ENCODE peak calls at places on chromosomes 1 and 21, in six cellular contexts. Z is trophoblast cell, F is psoas muscle, X is Caco-2, G is aorta, A is epithelial cell of esophagus. T is an unnamed sample.

GRCh38 chr1:182735343-182735742 is 51.0 kb upstream of the RGS8 start:
- DNase-seq in Z (no peak), F (no peak), X (no peak), G (no peak), A (no peak), T (no peak)

GRCh38 chr1:46309401-46310159 is 6.1 kb downstream of the UQCRH start:
- DNase-seq in Z (no peak), F (no peak), X (no peak), G (no peak), A (no peak), T (no peak)

GRCh38 chr1:230170610-230171009 is 103.6 kb downstream of the GALNT2 start:
- DNase-seq in Z (no peak), F (no peak), X (no peak), G (no peak), A (peak; percentile 9), T (no peak)

GRCh38 chr1:219517031-219517430 is 95.9 kb downstream of the ZC3H11B start:
- DNase-seq in Z (peak; percentile 93), F (no peak), X (no peak), G (no peak), A (peak; percentile 73), T (no peak)

GRCh38 chr1:17550684-17551584 is 11.4 kb downstream of the ARHGEF10L start:
- DNase-seq in Z (no peak), F (no peak), X (peak; percentile 42), G (no peak), A (no peak), T (no peak)

GRCh38 chr1:226945106-226945857 is 5.2 kb downstream of the COQ8A start:
- DNase-seq in Z (no peak), F (peak; percentile 83), X (peak; percentile 90), G (no peak), A (no peak), T (no peak)

GRCh38 chr1:103513720-103514119 is 11.8 kb upstream of the RNPC3 start:
- DNase-seq in Z (no peak), F (no peak), X (no peak), G (no peak), A (peak; percentile 20), T (no peak)

GRCh38 chr21:25571726-25572121 is 35.6 kb downstream of the MRPL39 start:
- DNase-seq in Z (no peak), F (no peak), X (no peak), G (no peak), A (no peak), T (no peak)

GRCh38 chr1:200240655-200241054 is 169.2 kb downstream of the ZNF281 start:
- DNase-seq in Z (no peak), F (no peak), X (no peak), G (no peak), A (no peak), T (no peak)

GRCh38 chr1:14924012-14924452 is 229.5 kb upstream of the TMEM51 start:
- DNase-seq in Z (peak; percentile 82), F (peak; percentile 79), X (peak; percentile 52), G (peak; percentile 81), A (peak; percentile 68), T (no peak)

GRCh38 chr1:39105061-39105840 is 79.1 kb downstream of the NDUFS5 start:
- DNase-seq in Z (peak; percentile 67), F (peak; percentile 88), X (peak; percentile 56), G (peak; percentile 86), A (peak; percentile 84), T (no peak)

GRCh38 chr21:43975469-43976098 is 36.5 kb upstream of the TRAPPC10 start:
- DNase-seq in Z (peak; percentile 83), F (peak; percentile 89), X (peak; percentile 83), G (peak; percentile 78), A (peak; percentile 74), T (no peak)
- H3K4me3 ChIP-seq in Z (no peak overlapping the region), F (no peak overlapping the region), X (no peak overlapping the region), G (no peak overlapping the region), A (no peak overlapping the region), T (no peak overlapping the region)

GRCh38 chr1:72282690-72283203 is 408 bp upstream of the NEGR1 start:
- DNase-seq in Z (peak; percentile 83), F (peak; percentile 92), X (peak; percentile 54), G (peak; percentile 93), A (peak; percentile 91), T (no peak)
- H3K4me3 ChIP-seq in Z (no peak overlapping the region), F (peak overlapping the region; percentile 81), X (peak overlapping the region; percentile 43), G (peak overlapping the region; percentile 37), A (peak overlapping the region; percentile 68), T (peak overlapping the region; percentile 67)

DNA sequence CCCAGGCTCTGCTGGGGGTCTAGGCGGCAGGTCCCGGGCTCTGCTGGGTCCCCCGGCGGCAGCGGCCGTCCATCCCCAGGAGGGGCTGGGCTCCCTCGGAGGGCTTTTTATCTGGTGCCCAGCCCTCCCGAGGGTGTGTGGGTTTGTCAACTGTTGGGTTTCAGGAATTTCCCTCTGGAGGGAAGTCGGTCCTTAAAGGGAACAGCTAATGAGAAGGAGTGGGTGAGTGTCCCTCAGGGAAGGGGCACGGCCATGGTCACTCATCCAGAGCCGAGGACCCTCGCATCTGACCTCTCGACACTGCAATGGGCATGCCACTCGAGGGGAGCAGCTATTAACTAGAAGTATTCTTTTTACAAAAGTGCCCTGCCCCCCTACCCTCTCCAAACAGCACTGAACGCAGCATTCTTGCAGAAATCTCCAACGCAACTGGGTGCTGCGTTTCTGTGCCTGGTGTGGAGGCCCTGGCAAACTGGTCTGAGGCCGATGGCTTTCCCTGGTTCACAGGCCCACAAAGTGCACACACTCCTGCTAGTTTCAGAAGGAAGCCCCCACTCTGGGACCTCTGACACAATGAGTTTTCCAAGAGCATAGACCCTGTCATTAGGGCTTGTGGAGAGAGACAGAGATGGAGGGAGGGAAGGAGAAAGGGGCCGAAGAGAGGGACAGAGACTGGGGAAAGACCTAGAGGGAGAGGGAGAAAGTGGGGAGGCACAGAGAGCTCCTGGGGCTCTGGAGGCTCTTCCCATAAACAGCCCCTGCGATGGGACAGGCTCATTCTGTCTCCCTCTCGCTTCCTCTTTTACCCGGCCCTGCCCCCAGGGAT is 1.0 kb upstream of the TSPEAR start:
- DNase-seq in Z (no peak), F (peak; percentile 9), X (no peak), G (no peak), A (no peak), T (peak; percentile 81)
- H3K4me3 ChIP-seq in Z (no peak overlapping the region), F (no peak overlapping the region), X (no peak overlapping the region), G (no peak overlapping the region), A (no peak overlapping the region), T (no peak overlapping the region)

DNA sequence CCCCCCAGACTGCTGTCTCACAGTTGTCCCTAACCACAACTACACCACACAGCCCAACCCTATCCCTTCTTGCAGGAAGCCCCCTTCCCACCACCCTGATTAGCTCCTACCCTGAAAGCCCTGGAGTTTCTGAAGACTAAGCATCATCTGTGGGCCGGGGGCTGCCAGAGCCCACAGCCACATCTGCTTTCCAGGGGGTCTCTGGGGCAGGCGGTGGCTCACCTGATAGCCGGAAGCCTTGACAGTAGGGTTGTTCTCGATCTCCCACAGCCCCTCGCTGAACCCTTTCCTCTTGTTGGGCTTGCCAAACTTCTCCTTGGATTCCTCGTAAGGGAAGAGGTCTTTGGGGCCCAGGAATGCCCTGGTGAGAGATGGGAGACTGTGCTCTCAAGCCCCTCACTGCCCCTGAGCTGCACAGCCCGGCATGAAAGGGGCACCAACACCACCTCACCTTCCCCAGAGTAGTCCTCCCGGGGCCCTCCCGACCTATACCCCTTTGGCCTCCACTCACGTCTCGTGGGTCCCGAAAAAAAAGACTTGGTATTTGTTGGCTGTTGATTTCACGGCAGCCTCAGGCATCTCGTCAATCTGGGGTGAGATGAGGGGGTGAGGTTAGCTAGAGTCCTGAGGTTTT is 4.0 kb upstream of the MRPL24 start:
- DNase-seq in Z (no peak), F (no peak), X (no peak), G (no peak), A (no peak), T (no peak)
- H3K4me3 ChIP-seq in Z (no peak overlapping the region), F (no peak overlapping the region), X (no peak overlapping the region), G (no peak overlapping the region), A (no peak overlapping the region), T (no peak overlapping the region)

DNA sequence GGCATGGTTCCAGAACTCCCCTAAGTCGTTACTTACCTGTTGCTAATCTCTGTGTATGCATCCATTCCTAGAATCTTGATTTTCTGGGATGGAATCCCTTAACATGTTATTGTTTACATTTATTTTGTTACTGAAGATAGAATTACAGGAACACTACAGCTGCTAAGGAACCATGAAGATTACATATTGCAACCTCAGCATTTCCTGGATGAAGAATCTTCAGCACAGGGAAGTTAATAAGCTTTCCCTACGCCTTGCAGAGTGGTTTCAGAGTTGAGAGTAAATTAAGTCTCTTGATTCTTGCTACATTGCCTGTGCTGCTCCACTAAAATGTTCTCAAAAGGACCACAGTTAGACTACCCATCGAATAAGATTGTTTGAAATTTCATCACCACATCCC is 31.4 kb upstream of the GBP6 start:
- DNase-seq in Z (no peak), F (no peak), X (no peak), G (no peak), A (no peak), T (no peak)
- H3K4me3 ChIP-seq in Z (no peak overlapping the region), F (no peak overlapping the region), X (no peak overlapping the region), G (no peak overlapping the region), A (no peak overlapping the region), T (no peak overlapping the region)

GRCh38 chr1:117370509-117370908 is 3.3 kb downstream of the MAN1A2 start:
- DNase-seq in Z (no peak), F (no peak), X (no peak), G (no peak), A (no peak), T (no peak)
- H3K4me3 ChIP-seq in Z (no peak overlapping the region), F (peak overlapping the region; percentile 71), X (no peak overlapping the region), G (peak overlapping the region; percentile 16), A (peak overlapping the region; percentile 75), T (peak overlapping the region; percentile 87)